ENCODE peak calls at places on chromosomes 3 and 15, in six cellular contexts. Z is tibial nerve, N is body of pancreas, A is sigmoid colon, O is lower leg skin, B is uterus. I is an unnamed sample.

GRCh38 chr3:24496529-24497482 is 2.2 kb upstream of the THRB start:
- DNase-seq in B (peak), Z (peak), N (peak), O (peak), A (peak), I (peak)

GRCh38 chr3:107220538-107220937 is 156.7 kb upstream of the CCDC54 start:
- DNase-seq in A (no peak), N (no peak), B (no peak), Z (no peak), O (no peak), I (no peak)

GRCh38 chr3:13083898-13084297 is 10.7 kb upstream of the IQSEC1 start:
- DNase-seq in A (no peak), B (no peak), O (no peak), N (no peak), Z (no peak), I (no peak)

GRCh38 chr3:11593318-11594034 is 50.2 kb downstream of the VGLL4 start:
- DNase-seq in A (no peak), N (no peak), B (no peak), Z (no peak), O (no peak), I (peak)

GRCh38 chr3:47079432-47079831 is 84.5 kb downstream of the SETD2 start:
- DNase-seq in O (no peak), B (no peak), N (no peak), Z (no peak), A (no peak), I (no peak)

GRCh38 chr15:51878446-51879386 is 49.3 kb downstream of the TMOD3 start:
- DNase-seq in O (no peak), N (no peak), Z (no peak), B (no peak), A (no peak), I (no peak)

GRCh38 chr3:156919818-156920217 is 93.7 kb downstream of the LEKR1 start:
- DNase-seq in N (no peak), Z (no peak), O (no peak), A (no peak), B (no peak), I (no peak)

GRCh38 chr3:127406309-127407025 is 118.6 kb upstream of the PRR20G start:
- DNase-seq in B (no peak), A (peak), N (peak), O (peak), Z (no peak), I (peak)

GRCh38 chr3:197458179-197458707 is 97.5 kb downstream of the BDH1 start:
- DNase-seq in A (no peak), O (peak), Z (no peak), B (no peak), N (no peak), I (no peak)

GRCh38 chr3:150371741-150372254 is 36.3 kb upstream of the TSC22D2 start:
- DNase-seq in Z (peak), O (no peak), B (peak), N (peak), A (peak), I (no peak)

GRCh38 chr3:80556728-80557127 is 788.9 kb upstream of the ROBO1 start:
- DNase-seq in O (no peak), A (no peak), N (no peak), Z (no peak), B (no peak), I (no peak)

GRCh38 chr3:127740136-127740915 is 67.6 kb downstream of the ABTB1 start:
- DNase-seq in B (no peak), N (no peak), A (no peak), O (no peak), Z (no peak), I (no peak)

GRCh38 chr15:71387825-71388224 is 272.6 kb downstream of the THSD4 start:
- DNase-seq in N (no peak), O (no peak), A (no peak), Z (no peak), B (no peak), I (no peak)

GRCh38 chr15:75517233-75517632 is 61.9 kb downstream of the PTPN9 start:
- DNase-seq in N (no peak), B (no peak), Z (no peak), A (no peak), O (no peak), I (no peak)

GRCh38 chr3:180117381-180118163 is 80.8 kb upstream of the PEX5L start:
- DNase-seq in Z (no peak), A (no peak), N (no peak), O (no peak), B (no peak), I (no peak)

GRCh38 chr15:81160312-81161214 is 26.5 kb downstream of the CFAP161 start:
- DNase-seq in O (no peak), Z (peak), N (no peak), B (peak), A (peak), I (peak)

GRCh38 chr3:127162947-127163645 is 29.8 kb upstream of the PRR23E start:
- DNase-seq in O (peak), B (no peak), Z (no peak), N (no peak), A (no peak), I (no peak)

GRCh38 chr3:133452603-133453313 is 52.9 kb downstream of the BFSP2 start:
- DNase-seq in Z (no peak), A (no peak), B (no peak), O (no peak), N (no peak), I (no peak)

GRCh38 chr3:160856450-160856849 is 100.4 kb downstream of the PPM1L start:
- DNase-seq in O (no peak), N (no peak), Z (no peak), A (no peak), B (no peak), I (no peak)

GRCh38 chr3:164748626-164749025 is 329.7 kb downstream of the SI start:
- DNase-seq in O (no peak), B (no peak), A (no peak), N (no peak), Z (no peak), I (no peak)

GRCh38 chr3:183822631-183823030 is 2.7 kb downstream of the MAP6D1 start:
- DNase-seq in B (no peak), A (no peak), N (no peak), O (peak), Z (no peak), I (no peak)

GRCh38 chr15:69997701-69998273 is 99.9 kb downstream of the TLE3 start:
- DNase-seq in Z (peak), O (peak), B (no peak), A (no peak), N (peak), I (no peak)

GRCh38 chr3:46163551-46163981 is 44.5 kb downstream of the CCR1 start:
- DNase-seq in B (no peak), Z (no peak), N (no peak), A (no peak), O (no peak), I (no peak)

GRCh38 chr3:126365351-126366274 is 8.4 kb upstream of the KLF15 start:
- DNase-seq in N (no peak), O (peak), B (no peak), A (no peak), Z (no peak), I (peak)

GRCh38 chr3:158935846-158936245 is 134.0 kb downstream of the MFSD1 start:
- DNase-seq in B (no peak), Z (no peak), O (no peak), N (no peak), A (no peak), I (no peak)

GRCh38 chr3:66048051-66048395 is 9.3 kb upstream of the MAGI1 start:
- DNase-seq in Z (no peak), O (no peak), B (no peak), N (no peak), A (no peak), I (no peak)

DNA sequence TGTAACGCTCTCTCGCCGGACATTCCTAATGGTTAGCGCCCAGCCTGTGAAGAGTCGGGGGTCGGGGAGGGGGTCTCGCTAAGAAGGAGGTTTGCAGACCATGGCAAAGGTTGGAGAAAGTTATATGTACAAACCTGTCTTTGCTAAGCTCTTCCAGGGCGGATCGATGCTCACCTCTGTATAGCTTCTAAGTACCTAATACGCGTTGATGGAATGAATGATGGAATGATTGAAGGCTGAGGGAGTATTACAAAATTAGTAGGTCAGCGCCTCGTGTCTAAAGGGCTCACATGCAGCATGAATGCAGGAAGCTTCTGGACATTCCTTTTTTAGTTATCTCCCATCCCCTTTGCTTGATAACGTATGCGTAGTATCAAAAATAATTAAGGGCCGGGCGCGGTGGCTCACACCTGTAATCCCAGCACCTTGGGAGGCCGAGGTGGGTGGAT is 305 bp upstream of the KPNA1 start:
- DNase-seq in N (no peak), Z (no peak), A (no peak), O (no peak), B (no peak), I (no peak)
- TF ChIP-seq POLR2A in N (no peak), Z (no peak), A (no peak), O (no peak), B (no peak), I (no peak)

GRCh38 chr15:57462391-57462790 is 86.1 kb downstream of the CGNL1 start:
- DNase-seq in Z (no peak), A (no peak), B (no peak), N (no peak), O (no peak), I (no peak)
- TF ChIP-seq CTCF in Z (no peak), A (no peak), B (no peak), N (no peak), O (no peak), I (no peak)

DNA sequence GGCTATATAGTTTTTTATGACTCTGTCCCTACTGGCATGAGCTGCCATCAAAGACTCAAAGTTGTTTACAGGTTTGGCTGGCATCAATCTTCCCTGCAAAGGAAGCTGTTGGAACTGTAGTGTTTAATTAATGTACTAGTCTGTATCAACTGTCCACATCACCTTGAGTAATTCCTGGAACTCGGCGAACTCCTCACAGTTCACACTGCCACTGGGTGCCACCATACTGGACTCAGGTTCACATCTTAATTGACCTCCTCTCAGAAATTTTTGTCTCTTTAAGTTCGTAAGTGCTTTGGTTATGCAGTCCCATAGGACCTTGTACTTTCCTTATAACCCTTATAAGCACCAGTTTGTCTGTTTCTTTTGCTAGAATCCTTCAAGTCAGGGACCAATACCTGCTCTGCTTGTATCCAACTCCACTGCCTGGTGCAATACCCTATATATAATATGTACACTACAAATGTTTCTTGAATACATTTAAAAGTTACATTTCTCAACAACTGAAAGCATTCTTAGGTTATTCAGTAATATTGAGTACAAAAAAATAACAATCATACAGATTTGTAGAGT is 3.2 kb downstream of the HIGD1A start:
- DNase-seq in B (no peak), O (no peak), N (no peak), Z (no peak), A (no peak), I (no peak)
- TF ChIP-seq POLR2A in B (no peak), O (no peak), N (no peak), Z (no peak), A (no peak), I (no peak)

DNA sequence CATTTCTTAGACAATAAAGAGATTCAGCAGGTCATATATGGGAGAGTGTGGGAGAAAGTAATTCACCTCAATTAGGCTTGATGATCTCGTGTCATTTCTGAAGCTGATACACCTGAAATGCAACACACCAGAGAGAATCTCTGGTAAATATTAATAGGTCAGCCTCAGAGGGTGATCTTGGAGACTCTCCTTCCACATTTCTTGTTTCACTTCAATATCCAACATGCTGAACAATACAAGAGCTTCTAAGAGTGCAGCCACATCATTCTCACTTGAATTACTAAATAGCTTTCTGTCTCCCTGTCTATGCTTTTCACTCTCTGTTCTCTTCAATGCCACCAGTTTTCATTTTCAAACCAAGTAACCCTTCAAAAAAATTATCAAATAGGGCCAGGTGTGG is 71.1 kb upstream of the GK5 start:
- DNase-seq in Z (no peak), A (no peak), B (no peak), O (no peak), N (no peak), I (no peak)
- TF ChIP-seq CTCF in Z (no peak), A (no peak), B (no peak), O (no peak), N (no peak), I (no peak)

GRCh38 chr3:52298147-52299098 is 10.8 kb downstream of the GLYCTK start:
- DNase-seq in B (no peak), A (no peak), Z (no peak), N (peak), O (no peak), I (peak)
- TF ChIP-seq POLR2A in B (no peak), A (no peak), Z (no peak), N (peak), O (no peak), I (no peak)

DNA sequence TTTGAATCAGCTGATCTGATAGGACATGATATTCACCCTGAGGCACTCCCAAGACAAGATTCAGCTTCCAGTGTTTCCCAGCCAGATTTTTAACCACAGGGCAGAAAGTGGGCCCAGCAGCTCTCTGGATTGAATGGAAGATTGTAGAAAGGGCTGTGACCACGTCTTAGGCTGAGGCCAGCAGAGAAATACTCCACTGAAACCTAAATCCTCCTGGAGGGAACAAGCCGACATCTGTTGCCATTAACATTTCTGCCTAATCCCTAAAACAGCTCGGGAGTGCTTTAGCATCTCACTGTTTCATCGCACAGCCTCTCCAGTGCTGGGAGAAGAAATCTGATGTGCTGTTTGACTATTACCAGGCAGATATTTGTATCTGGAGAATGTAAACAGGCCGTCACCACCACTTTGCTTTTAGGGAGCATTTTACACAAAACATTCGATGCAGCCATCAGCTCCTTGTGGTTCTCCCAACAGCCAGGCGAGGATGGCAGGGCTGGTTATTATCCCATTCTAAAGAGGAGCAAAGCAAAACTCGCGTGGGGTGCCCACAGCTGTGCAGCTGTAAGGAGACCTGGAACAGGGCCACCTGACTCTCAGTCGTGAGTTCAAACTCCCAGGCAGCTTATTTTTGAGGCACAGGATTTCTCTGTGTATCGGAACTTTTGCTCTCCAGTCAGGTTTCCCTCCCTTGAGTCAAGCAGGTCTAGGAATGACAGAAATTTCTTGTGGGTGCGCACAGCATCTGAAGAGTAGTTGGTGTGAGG is 117.4 kb downstream of the LIPC start:
- DNase-seq in O (peak), Z (no peak), A (no peak), B (no peak), N (no peak), I (no peak)
- TF ChIP-seq CTCF in O (no peak), Z (no peak), A (no peak), B (no peak), N (no peak), I (no peak)

DNA sequence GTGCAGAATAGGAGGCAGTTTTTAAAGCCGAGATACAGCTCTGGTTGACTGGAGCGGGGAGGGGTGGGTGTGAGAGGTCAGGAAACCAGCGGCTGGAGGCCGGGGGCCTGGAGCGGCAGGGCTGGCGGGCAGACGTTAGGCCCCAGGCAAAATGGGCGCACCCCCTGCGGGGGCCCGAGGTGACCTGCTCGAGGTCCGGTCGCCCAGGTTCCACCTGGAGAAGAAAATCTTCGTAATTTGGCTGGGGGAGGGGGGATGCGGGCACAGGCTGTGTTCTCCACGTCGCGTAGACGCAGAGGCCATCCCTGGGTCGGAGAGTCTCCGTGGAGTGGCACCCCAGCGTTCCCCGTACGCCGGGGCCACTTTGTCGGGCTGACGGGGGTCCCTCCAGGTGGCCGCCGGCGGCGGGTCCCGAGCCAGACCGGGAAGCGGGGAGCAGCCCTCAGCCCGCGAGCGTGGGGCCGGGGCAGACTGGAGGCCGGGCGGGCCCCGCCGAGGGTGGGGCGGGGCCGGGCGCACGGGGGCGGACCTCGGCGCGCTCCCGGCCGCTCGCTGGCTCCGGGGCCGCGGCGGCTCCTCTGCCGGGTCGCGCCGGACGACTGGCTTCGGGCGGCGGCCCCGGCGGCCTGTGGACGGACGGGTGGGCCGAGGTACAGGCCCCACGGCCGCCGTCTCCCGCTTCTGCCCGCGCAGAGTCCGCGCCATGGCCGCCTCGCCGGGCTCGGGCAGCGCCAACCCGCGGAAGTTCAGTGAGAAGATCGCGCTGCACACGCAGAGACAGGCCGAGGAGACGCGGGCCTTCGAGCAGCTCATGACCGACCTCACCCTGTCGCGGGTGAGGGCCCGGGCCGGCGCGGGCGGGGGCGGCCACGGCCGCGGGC is at the start of gene CRTC3:
- DNase-seq in O (peak), B (peak), Z (no peak), N (peak), A (peak), I (peak)
- TF ChIP-seq POLR2A in O (no peak), B (peak), Z (peak), N (peak), A (no peak), I (peak)

DNA sequence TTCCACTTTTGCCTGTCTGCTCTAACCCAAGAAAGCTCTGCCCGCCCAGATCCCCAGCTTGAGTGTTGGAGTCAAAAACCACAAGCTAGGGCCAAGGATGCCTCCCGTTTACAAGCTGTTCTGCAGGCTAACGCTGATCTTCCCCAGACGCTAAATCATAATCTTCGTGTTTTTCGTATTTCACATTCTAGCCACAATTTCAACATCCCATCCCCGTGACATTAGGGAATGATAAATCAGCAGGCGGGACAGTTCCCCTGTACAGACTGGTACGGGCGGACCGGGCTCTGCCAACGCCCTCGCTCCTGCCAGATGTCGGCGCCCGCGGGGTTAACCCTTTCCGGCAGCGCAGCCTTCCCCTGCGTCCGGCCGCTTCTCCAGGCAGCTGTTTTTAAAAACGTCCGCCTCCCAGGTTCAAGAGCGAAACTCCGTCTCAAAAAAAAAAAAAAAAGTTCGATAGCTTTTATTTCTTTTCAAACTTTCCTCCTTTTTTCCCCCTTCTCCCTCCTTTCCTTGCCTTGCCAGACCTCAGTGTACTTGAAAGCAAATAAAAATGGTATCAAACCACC is 81.0 kb upstream of the BNC1 start:
- DNase-seq in A (no peak), O (peak), N (no peak), Z (peak), B (peak), I (peak)
- TF ChIP-seq CTCF in A (no peak), O (no peak), N (no peak), Z (no peak), B (no peak), I (no peak)

I was measured in ovary.